ENCODE peak calls at places on chromosomes 5 and 9, in five cellular contexts. Q is neural progenitor cell; S is AG09319; E is heart right ventricle; H is CD4-positive, alpha-beta T cell. P is an unnamed sample.

GRCh38 chr5:64635056-64635686 is 55.1 kb upstream of the SHISAL2B start:
- DNase-seq in Q (peak), S (no peak), E (no peak), H (no peak), P (no peak)

GRCh38 chr5:17444496-17444895 is 53.5 kb upstream of the TAF11L2 start:
- DNase-seq in Q (no peak), S (no peak), E (no peak), H (no peak), P (no peak)

GRCh38 chr9:87714819-87715218 is 11.1 kb upstream of the CTSL start:
- DNase-seq in Q (no peak), S (peak), E (peak), H (no peak), P (no peak)

GRCh38 chr5:88676637-88677481 is 206.1 kb downstream of the MEF2C start:
- DNase-seq in Q (no peak), S (no peak), E (no peak), H (no peak), P (no peak)

GRCh38 chr9:129617167-129617566 is 3.7 kb downstream of the C9orf50 start:
- DNase-seq in Q (peak), S (no peak), E (no peak), H (no peak), P (no peak)

GRCh38 chr5:8650197-8650596 is 781.2 kb downstream of the MTRR start:
- DNase-seq in Q (no peak), S (no peak), E (no peak), H (no peak), P (no peak)

GRCh38 chr5:92119110-92119509 is 736.0 kb upstream of the ARRDC3 start:
- DNase-seq in Q (peak), S (no peak), E (no peak), H (no peak), P (no peak)

GRCh38 chr5:83417884-83418283 is 53.7 kb upstream of the VCAN start:
- DNase-seq in Q (no peak), S (no peak), E (no peak), H (no peak), P (no peak)

GRCh38 chr5:24539625-24540024 is 105.2 kb downstream of the CDH10 start:
- DNase-seq in Q (no peak), S (no peak), E (no peak), H (no peak), P (no peak)

GRCh38 chr9:4741365-4742031 is 496 bp upstream of the AK3 start:
- DNase-seq in Q (no peak), S (no peak), E (peak), H (peak), P (no peak)

GRCh38 chr9:124248066-124248465 is 9.7 kb upstream of the NEK6 start:
- DNase-seq in Q (no peak), S (no peak), E (no peak), H (no peak), P (no peak)

GRCh38 chr5:139473565-139473964 is 2.8 kb downstream of the SMIM33 start:
- DNase-seq in Q (no peak), S (no peak), E (no peak), H (no peak), P (no peak)

GRCh38 chr9:91867740-91868139 is 82.3 kb downstream of the ROR2 start:
- DNase-seq in Q (no peak), S (no peak), E (no peak), H (no peak), P (no peak)

GRCh38 chr9:396397-396796 is 181.7 kb downstream of the DOCK8 start:
- DNase-seq in Q (no peak), S (no peak), E (no peak), H (no peak), P (no peak)

GRCh38 chr9:91282292-91282691 is 79.4 kb downstream of the AUH start:
- DNase-seq in Q (no peak), S (no peak), E (no peak), H (no peak), P (no peak)

GRCh38 chr9:133710661-133711427 is 27.3 kb downstream of the SARDH start:
- DNase-seq in Q (no peak), S (no peak), E (no peak), H (peak), P (peak)

GRCh38 chr5:97163360-97163764 is 19.7 kb downstream of the RIOK2 start:
- DNase-seq in Q (no peak), S (no peak), E (no peak), H (no peak), P (no peak)

GRCh38 chr5:176547811-176548210 is 1.3 kb upstream of the CDHR2 start:
- DNase-seq in Q (no peak), S (no peak), E (no peak), H (no peak), P (no peak)

GRCh38 chr9:77997611-77998349 is 33.8 kb downstream of the GNAQ start:
- DNase-seq in Q (no peak), S (no peak), E (no peak), H (no peak), P (no peak)

GRCh38 chr5:141707535-141707934 is 25.5 kb upstream of the ARAP3 start:
- DNase-seq in Q (no peak), S (no peak), E (no peak), H (no peak), P (no peak)

GRCh38 chr5:32489791-32490581 is 45.4 kb upstream of the ZFR start:
- DNase-seq in Q (peak), S (peak), E (peak), H (peak), P (peak)

GRCh38 chr9:136119259-136120118 is 814 bp upstream of the TMEM250 start:
- DNase-seq in Q (peak), S (no peak), E (no peak), H (no peak), P (no peak)

GRCh38 chr9:70413427-70413797 is 1.0 kb downstream of the KLF9 start:
- DNase-seq in Q (peak), S (no peak), E (no peak), H (peak), P (peak)

GRCh38 chr5:72107874-72108199 is 562 bp downstream of the MAP1B start:
- DNase-seq in Q (peak), S (no peak), E (peak), H (no peak), P (peak)

GRCh38 chr9:8649157-8649556 is 849.6 kb upstream of the DMAC1 start:
- DNase-seq in Q (no peak), S (no peak), E (no peak), H (no peak), P (no peak)

GRCh38 chr5:78720997-78721396 is 72.4 kb upstream of the LHFPL2 start:
- DNase-seq in Q (no peak), S (no peak), E (no peak), H (no peak), P (no peak)

GRCh38 chr5:26761040-26761439 is 277.3 kb downstream of the CDH9 start:
- DNase-seq in Q (no peak), S (no peak), E (no peak), H (no peak), P (no peak)

GRCh38 chr9:70658765-70659164 is 244.3 kb upstream of the KLF9 start:
- DNase-seq in Q (no peak), S (no peak), E (no peak), H (no peak), P (no peak)

GRCh38 chr5:109859537-109859936 is 169.8 kb downstream of the MAN2A1 start:
- DNase-seq in Q (no peak), S (no peak), E (no peak), H (no peak), P (no peak)

GRCh38 chr5:2921651-2922050 is 170.2 kb upstream of the IRX2 start:
- DNase-seq in Q (no peak), S (no peak), E (no peak), H (no peak), P (no peak)

GRCh38 chr5:159218595-159219023 is 9.3 kb upstream of the RNF145 start:
- DNase-seq in Q (no peak), S (peak), E (no peak), H (no peak), P (no peak)

GRCh38 chr5:66931651-66932050 is 264.9 kb downstream of the CD180 start:
- DNase-seq in Q (no peak), S (no peak), E (no peak), H (no peak), P (no peak)

GRCh38 chr5:102666164-102666951 is 88.7 kb upstream of the PAM start:
- DNase-seq in Q (peak), S (no peak), E (no peak), H (no peak), P (no peak)

GRCh38 chr5:41418220-41419031 is 92.0 kb downstream of the PLCXD3 start:
- DNase-seq in Q (peak), S (no peak), E (no peak), H (no peak), P (no peak)

GRCh38 chr9:7129391-7129790 is 371.6 kb downstream of the KDM4C start:
- DNase-seq in Q (no peak), S (no peak), E (no peak), H (no peak), P (no peak)

GRCh38 chr9:94761506-94761905 is 35.0 kb downstream of the AOPEP start:
- DNase-seq in Q (no peak), S (no peak), E (no peak), H (no peak), P (no peak)

GRCh38 chr9:36802171-36802920 is 229.7 kb downstream of the MELK start:
- DNase-seq in Q (no peak), S (no peak), E (no peak), H (no peak), P (no peak)

GRCh38 chr9:19145881-19146280 is 18.6 kb upstream of the PLIN2 start:
- DNase-seq in Q (no peak), S (no peak), E (no peak), H (no peak), P (no peak)
- TF ChIP-seq CTCF in Q (no peak), S (no peak), E (no peak), H (no peak), P (no peak)

DNA sequence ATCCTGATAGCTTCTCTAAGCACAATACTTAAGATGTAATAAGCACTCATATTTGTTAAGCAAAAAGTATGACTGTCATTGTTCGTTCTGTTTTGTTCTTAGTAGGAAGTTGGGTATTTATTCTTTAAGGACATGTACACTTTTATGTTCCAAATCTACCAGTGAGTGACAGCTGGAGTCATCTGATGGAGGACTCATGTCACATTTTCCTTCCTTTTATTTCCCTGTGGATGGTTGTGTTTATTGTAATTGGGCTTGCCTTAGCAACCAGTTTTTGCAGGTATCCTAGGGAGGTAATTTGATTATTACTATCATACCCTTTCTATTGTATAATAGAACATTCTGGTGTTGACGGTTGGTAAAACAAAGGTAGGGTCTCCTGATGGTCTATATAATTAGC is 145.7 kb downstream of the ZSWIM6 start:
- DNase-seq in Q (no peak), S (no peak), E (no peak), H (no peak), P (no peak)
- TF ChIP-seq CTCF in Q (no peak), S (no peak), E (no peak), H (no peak), P (no peak)

GRCh38 chr5:136446565-136446964 is 81.2 kb upstream of the TRPC7 start:
- DNase-seq in Q (no peak), S (no peak), E (no peak), H (no peak), P (no peak)
- TF ChIP-seq CTCF in Q (peak), S (no peak), E (no peak), H (no peak), P (no peak)

GRCh38 chr9:116737137-116737546 is 50.0 kb downstream of the TRIM32 start:
- DNase-seq in Q (peak), S (peak), E (peak), H (peak), P (peak)
- TF ChIP-seq CTCF in Q (peak), S (peak), E (peak), H (peak), P (peak)